ENCODE peak calls at places on chromosomes 1 and 21, in six cellular contexts. One of them, this sample, is unnamed. For H3K4me1, the result is how much of the 10 kb centered on the place peaks cover.

GRCh38 chr1:209611771-209612570 is 28.5 kb downstream of the CAMK1G start:
- DNase-seq in NT2/D1: no peak
- DNase-seq in fibroblast of lung: no peak
- DNase-seq in PC-3: no peak
- DNase-seq in cardiac muscle cell: no peak
- DNase-seq in right cardiac atrium: no peak
- DNase-seq in this sample: no peak

GRCh38 chr1:170823120-170823519 is 112.2 kb upstream of the MROH9 start:
- DNase-seq in right cardiac atrium: no peak
- DNase-seq in PC-3: no peak
- DNase-seq in cardiac muscle cell: no peak
- DNase-seq in fibroblast of lung: no peak
- DNase-seq in NT2/D1: no peak
- DNase-seq in this sample: no peak

GRCh38 chr1:221268295-221268694 is 389.1 kb downstream of the HLX start:
- DNase-seq in right cardiac atrium: no peak
- DNase-seq in NT2/D1: no peak
- DNase-seq in PC-3: peak
- DNase-seq in fibroblast of lung: peak
- DNase-seq in cardiac muscle cell: no peak
- DNase-seq in this sample: no peak

GRCh38 chr1:48469616-48470500 is 2.1 kb downstream of the SPATA6 start:
- DNase-seq in PC-3: peak
- DNase-seq in fibroblast of lung: peak
- DNase-seq in cardiac muscle cell: peak
- DNase-seq in right cardiac atrium: peak
- DNase-seq in NT2/D1: no peak
- DNase-seq in this sample: no peak

GRCh38 chr1:59151860-59152259 is 145.0 kb upstream of the FGGY start:
- DNase-seq in cardiac muscle cell: no peak
- DNase-seq in PC-3: no peak
- DNase-seq in right cardiac atrium: no peak
- DNase-seq in NT2/D1: no peak
- DNase-seq in fibroblast of lung: no peak
- DNase-seq in this sample: no peak

GRCh38 chr1:200410566-200410878 is 686 bp upstream of the ZNF281 start:
- DNase-seq in right cardiac atrium: no peak
- DNase-seq in NT2/D1: peak
- DNase-seq in PC-3: peak
- DNase-seq in cardiac muscle cell: peak
- DNase-seq in fibroblast of lung: no peak
- DNase-seq in this sample: no peak

GRCh38 chr1:18537386-18538306 is 56.9 kb downstream of the KLHDC7A start:
- DNase-seq in NT2/D1: no peak
- DNase-seq in cardiac muscle cell: no peak
- DNase-seq in fibroblast of lung: no peak
- DNase-seq in PC-3: no peak
- DNase-seq in right cardiac atrium: no peak
- DNase-seq in this sample: peak

GRCh38 chr1:216710042-216710441 is 13.2 kb downstream of the ESRRG start:
- DNase-seq in NT2/D1: no peak
- DNase-seq in right cardiac atrium: no peak
- DNase-seq in fibroblast of lung: no peak
- DNase-seq in cardiac muscle cell: peak
- DNase-seq in PC-3: no peak
- DNase-seq in this sample: no peak

GRCh38 chr1:214472362-214472761 is 79.0 kb downstream of the PTPN14 start:
- DNase-seq in fibroblast of lung: no peak
- DNase-seq in cardiac muscle cell: no peak
- DNase-seq in PC-3: no peak
- DNase-seq in right cardiac atrium: no peak
- DNase-seq in NT2/D1: no peak
- DNase-seq in this sample: no peak

GRCh38 chr1:10242811-10243210 is 32.4 kb downstream of the KIF1B start:
- DNase-seq in cardiac muscle cell: no peak
- DNase-seq in NT2/D1: no peak
- DNase-seq in PC-3: no peak
- DNase-seq in right cardiac atrium: no peak
- DNase-seq in fibroblast of lung: no peak
- DNase-seq in this sample: no peak

GRCh38 chr1:193321242-193321842 is 134.9 kb upstream of the B3GALT2 start:
- DNase-seq in PC-3: no peak
- DNase-seq in right cardiac atrium: no peak
- DNase-seq in fibroblast of lung: no peak
- DNase-seq in cardiac muscle cell: no peak
- DNase-seq in NT2/D1: no peak
- DNase-seq in this sample: no peak

GRCh38 chr1:210262897-210263272 is 30.3 kb downstream of the SERTAD4 start:
- DNase-seq in PC-3: peak
- DNase-seq in cardiac muscle cell: no peak
- DNase-seq in NT2/D1: no peak
- DNase-seq in fibroblast of lung: no peak
- DNase-seq in right cardiac atrium: peak
- DNase-seq in this sample: no peak

GRCh38 chr1:71881611-71882010 is 400.7 kb downstream of the NEGR1 start:
- DNase-seq in right cardiac atrium: no peak
- DNase-seq in fibroblast of lung: peak
- DNase-seq in NT2/D1: no peak
- DNase-seq in cardiac muscle cell: no peak
- DNase-seq in PC-3: no peak
- DNase-seq in this sample: no peak

GRCh38 chr21:35323947-35324346 is 274.8 kb upstream of the RUNX1 start:
- DNase-seq in fibroblast of lung: peak
- DNase-seq in PC-3: no peak
- DNase-seq in NT2/D1: no peak
- DNase-seq in right cardiac atrium: peak
- DNase-seq in cardiac muscle cell: no peak
- DNase-seq in this sample: no peak

GRCh38 chr1:54428838-54429513 is 22.8 kb upstream of the SSBP3 start:
- DNase-seq in fibroblast of lung: no peak
- DNase-seq in cardiac muscle cell: no peak
- DNase-seq in right cardiac atrium: no peak
- DNase-seq in NT2/D1: no peak
- DNase-seq in PC-3: no peak
- DNase-seq in this sample: no peak

GRCh38 chr1:88973520-88974137 is 18.8 kb downstream of the KYAT3 start:
- DNase-seq in NT2/D1: no peak
- DNase-seq in PC-3: peak
- DNase-seq in fibroblast of lung: peak
- DNase-seq in cardiac muscle cell: no peak
- DNase-seq in right cardiac atrium: no peak
- DNase-seq in this sample: no peak

GRCh38 chr1:169193191-169193850 is 86.8 kb downstream of the ATP1B1 start:
- DNase-seq in fibroblast of lung: peak
- DNase-seq in right cardiac atrium: peak
- DNase-seq in PC-3: no peak
- DNase-seq in NT2/D1: no peak
- DNase-seq in cardiac muscle cell: peak
- DNase-seq in this sample: no peak

GRCh38 chr1:67683736-67684525 is 1.1 kb upstream of the GADD45A start:
- DNase-seq in cardiac muscle cell: no peak
- DNase-seq in PC-3: peak
- DNase-seq in fibroblast of lung: peak
- DNase-seq in NT2/D1: no peak
- DNase-seq in right cardiac atrium: no peak
- DNase-seq in this sample: no peak

GRCh38 chr1:184298321-184299052 is 88.3 kb upstream of the C1orf21 start:
- DNase-seq in cardiac muscle cell: peak
- DNase-seq in right cardiac atrium: peak
- DNase-seq in NT2/D1: no peak
- DNase-seq in fibroblast of lung: no peak
- DNase-seq in PC-3: no peak
- DNase-seq in this sample: no peak

GRCh38 chr1:26021647-26022403 is at the start of gene EXTL1:
- DNase-seq in PC-3: no peak
- DNase-seq in fibroblast of lung: peak
- DNase-seq in NT2/D1: peak
- DNase-seq in right cardiac atrium: peak
- DNase-seq in cardiac muscle cell: peak
- DNase-seq in this sample: no peak

GRCh38 chr1:40795811-40796586 is 12.4 kb downstream of the KCNQ4 start:
- DNase-seq in NT2/D1: no peak
- DNase-seq in PC-3: no peak
- DNase-seq in fibroblast of lung: no peak
- DNase-seq in right cardiac atrium: peak
- DNase-seq in cardiac muscle cell: no peak
- DNase-seq in this sample: no peak

GRCh38 chr21:43902441-43902840 is 37.4 kb downstream of the AGPAT3 start:
- DNase-seq in PC-3: peak
- DNase-seq in cardiac muscle cell: no peak
- DNase-seq in right cardiac atrium: peak
- DNase-seq in fibroblast of lung: peak
- DNase-seq in NT2/D1: no peak
- DNase-seq in this sample: no peak

GRCh38 chr1:16111771-16112557 is 38.5 kb upstream of the FAM131C start:
- DNase-seq in cardiac muscle cell: no peak
- DNase-seq in fibroblast of lung: peak
- DNase-seq in NT2/D1: no peak
- DNase-seq in right cardiac atrium: peak
- DNase-seq in PC-3: no peak
- DNase-seq in this sample: no peak

GRCh38 chr1:12180315-12180714 is 13.5 kb downstream of the TNFRSF1B start:
- DNase-seq in cardiac muscle cell: no peak
- DNase-seq in fibroblast of lung: no peak
- DNase-seq in right cardiac atrium: peak
- DNase-seq in PC-3: no peak
- DNase-seq in NT2/D1: no peak
- DNase-seq in this sample: no peak

GRCh38 chr1:12182410-12182946 is 15.7 kb downstream of the TNFRSF1B start:
- DNase-seq in right cardiac atrium: peak
- DNase-seq in NT2/D1: no peak
- DNase-seq in fibroblast of lung: no peak
- DNase-seq in cardiac muscle cell: no peak
- DNase-seq in PC-3: no peak
- DNase-seq in this sample: no peak

GRCh38 chr1:12180903-12181302 is 14.1 kb downstream of the TNFRSF1B start:
- DNase-seq in right cardiac atrium: peak
- DNase-seq in PC-3: no peak
- DNase-seq in cardiac muscle cell: no peak
- DNase-seq in NT2/D1: no peak
- DNase-seq in fibroblast of lung: no peak
- DNase-seq in this sample: no peak

GRCh38 chr1:12183095-12183794 is 16.5 kb downstream of the TNFRSF1B start:
- DNase-seq in cardiac muscle cell: no peak
- DNase-seq in fibroblast of lung: no peak
- DNase-seq in right cardiac atrium: peak
- DNase-seq in PC-3: no peak
- DNase-seq in NT2/D1: no peak
- DNase-seq in this sample: no peak

DNA sequence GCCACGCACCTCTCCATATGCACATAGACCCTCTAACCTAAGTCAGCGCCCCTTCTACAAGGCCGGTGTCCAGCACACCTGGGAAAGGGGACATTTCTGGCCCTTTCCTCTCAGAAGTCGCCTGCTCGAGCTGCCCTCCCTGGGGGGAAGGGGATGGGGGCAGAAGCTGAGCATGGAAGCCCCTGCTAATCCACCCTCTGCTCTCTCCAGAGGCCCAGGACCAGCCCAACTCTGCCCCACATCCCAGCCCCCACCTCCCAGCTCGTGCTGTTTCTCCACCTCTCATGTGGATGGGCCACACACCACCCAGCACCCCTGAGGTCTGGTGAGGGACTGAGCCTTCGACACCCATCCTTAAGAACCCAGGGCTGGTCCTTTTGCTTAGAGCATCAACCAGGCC is 14.8 kb downstream of the TNFRSF1B start:
- DNase-seq in NT2/D1: no peak
- DNase-seq in cardiac muscle cell: no peak
- DNase-seq in fibroblast of lung: no peak
- DNase-seq in PC-3: no peak
- DNase-seq in right cardiac atrium: no peak
- DNase-seq in this sample: no peak
- H3K4me1 ChIP-seq in NT2/D1: under half
- H3K4me1 ChIP-seq in cardiac muscle cell: under half
- H3K4me1 ChIP-seq in fibroblast of lung: under half
- H3K4me1 ChIP-seq in PC-3: under half
- H3K4me1 ChIP-seq in right cardiac atrium: under half
- H3K4me1 ChIP-seq in this sample: under half

GRCh38 chr21:45974073-45975016 is 7.2 kb upstream of the COL6A1 start:
- DNase-seq in cardiac muscle cell: no peak
- DNase-seq in fibroblast of lung: peak
- DNase-seq in right cardiac atrium: peak
- DNase-seq in PC-3: peak
- DNase-seq in NT2/D1: no peak
- DNase-seq in this sample: no peak

GRCh38 chr21:45972716-45973474 is 8.7 kb upstream of the COL6A1 start:
- DNase-seq in fibroblast of lung: peak
- DNase-seq in PC-3: no peak
- DNase-seq in right cardiac atrium: peak
- DNase-seq in cardiac muscle cell: no peak
- DNase-seq in NT2/D1: no peak
- DNase-seq in this sample: no peak

GRCh38 chr21:45973475-45974072 is 8.0 kb upstream of the COL6A1 start:
- DNase-seq in cardiac muscle cell: peak
- DNase-seq in fibroblast of lung: peak
- DNase-seq in NT2/D1: no peak
- DNase-seq in PC-3: peak
- DNase-seq in right cardiac atrium: peak
- DNase-seq in this sample: peak

GRCh38 chr21:45976666-45977335 is 4.8 kb upstream of the COL6A1 start:
- DNase-seq in fibroblast of lung: no peak
- DNase-seq in PC-3: no peak
- DNase-seq in right cardiac atrium: no peak
- DNase-seq in NT2/D1: no peak
- DNase-seq in cardiac muscle cell: no peak
- DNase-seq in this sample: no peak

GRCh38 chr21:45975017-45975595 is 6.5 kb upstream of the COL6A1 start:
- DNase-seq in PC-3: peak
- DNase-seq in right cardiac atrium: peak
- DNase-seq in cardiac muscle cell: no peak
- DNase-seq in NT2/D1: no peak
- DNase-seq in fibroblast of lung: no peak
- DNase-seq in this sample: no peak
- H3K4me1 ChIP-seq in PC-3: under half
- H3K4me1 ChIP-seq in right cardiac atrium: under half
- H3K4me1 ChIP-seq in cardiac muscle cell: under half
- H3K4me1 ChIP-seq in NT2/D1: under half
- H3K4me1 ChIP-seq in fibroblast of lung: under half
- H3K4me1 ChIP-seq in this sample: under half

DNA sequence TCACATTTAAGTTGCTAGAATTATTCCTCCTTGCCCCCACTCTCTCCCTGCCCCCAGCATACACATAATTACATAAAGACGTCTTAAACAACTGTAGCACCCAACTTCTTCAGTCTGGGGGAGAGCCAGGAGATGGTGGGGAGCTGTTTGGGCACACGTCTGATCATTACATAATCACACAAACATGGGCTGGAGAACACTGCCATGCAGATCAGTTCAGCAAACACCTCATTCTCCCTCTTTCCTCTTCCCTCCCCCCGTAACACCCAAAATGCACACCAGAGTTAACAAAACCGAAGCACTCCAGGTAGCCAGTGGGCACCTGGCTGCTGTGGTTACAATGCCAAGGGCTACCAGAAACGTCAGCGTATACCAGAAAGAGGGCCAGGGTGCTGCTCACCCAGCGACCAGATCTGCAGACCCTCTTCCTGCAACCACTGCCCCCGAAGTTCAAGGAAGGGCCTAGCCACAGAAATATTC is 1.6 kb downstream of the HIVEP3 start:
- DNase-seq in right cardiac atrium: no peak
- DNase-seq in cardiac muscle cell: no peak
- DNase-seq in NT2/D1: no peak
- DNase-seq in PC-3: no peak
- DNase-seq in fibroblast of lung: no peak
- DNase-seq in this sample: no peak
- H3K4me1 ChIP-seq in right cardiac atrium: under half
- H3K4me1 ChIP-seq in cardiac muscle cell: under half
- H3K4me1 ChIP-seq in NT2/D1: under half
- H3K4me1 ChIP-seq in PC-3: half or more
- H3K4me1 ChIP-seq in fibroblast of lung: under half
- H3K4me1 ChIP-seq in this sample: half or more

GRCh38 chr1:116330846-116331245 is 42.2 kb upstream of the ATP1A1 start:
- DNase-seq in PC-3: peak
- DNase-seq in cardiac muscle cell: no peak
- DNase-seq in right cardiac atrium: no peak
- DNase-seq in NT2/D1: no peak
- DNase-seq in fibroblast of lung: no peak
- DNase-seq in this sample: no peak
- H3K4me1 ChIP-seq in PC-3: under half
- H3K4me1 ChIP-seq in cardiac muscle cell: under half
- H3K4me1 ChIP-seq in right cardiac atrium: under half
- H3K4me1 ChIP-seq in NT2/D1: under half
- H3K4me1 ChIP-seq in fibroblast of lung: under half
- H3K4me1 ChIP-seq in this sample: half or more